ENCODE peak calls at places on chromosomes 6 and 20, in ten cellular contexts. Y, G, E, O, B, K, L, M, T and R are unnamed samples.

GRCh38 chr20:43750774-43751166 is 24.0 kb upstream of the GTSF1L start:
- DNase-seq in L (no peak), G (no peak), K (no peak), Y (no peak), O (no peak), E (no peak), M (no peak), B (peak), T (no peak), R (no peak)

GRCh38 chr6:683742-684440 is 9.0 kb downstream of the EXOC2 start:
- DNase-seq in T (peak), G (peak), E (no peak), B (peak), K (no peak), O (no peak), L (peak), Y (no peak), M (no peak), R (no peak)

GRCh38 chr6:149963462-149964242 is at the start of gene ULBP1:
- DNase-seq in E (peak), T (peak), O (peak), Y (peak), M (peak), K (peak), G (peak), L (peak), B (peak), R (peak)

GRCh38 chr20:62427172-62428007 is at the start of gene RBBP8NL:
- DNase-seq in G (no peak), Y (peak), B (no peak), E (no peak), K (no peak), T (no peak), O (no peak), M (no peak), L (no peak), R (no peak)

GRCh38 chr6:130233332-130233731 is 10.6 kb upstream of the SAMD3 start:
- DNase-seq in M (no peak), K (no peak), B (peak), Y (no peak), O (no peak), L (no peak), E (no peak), T (no peak), G (no peak), R (no peak)

GRCh38 chr20:62137478-62138203 is 5.6 kb downstream of the PSMA7 start:
- DNase-seq in L (no peak), K (no peak), M (no peak), Y (no peak), O (peak), T (no peak), G (no peak), B (no peak), E (no peak), R (no peak)

GRCh38 chr20:3654326-3655031 is 8.7 kb downstream of the GFRA4 start:
- DNase-seq in K (no peak), E (no peak), Y (no peak), L (no peak), M (no peak), T (no peak), O (no peak), B (no peak), G (no peak), R (no peak)

GRCh38 chr6:18412644-18413043 is 25.5 kb downstream of the RNF144B start:
- DNase-seq in E (no peak), T (no peak), O (no peak), L (no peak), Y (no peak), M (no peak), K (no peak), B (peak), G (no peak), R (no peak)

GRCh38 chr6:37690964-37691735 is 6.5 kb downstream of the MDGA1 start:
- DNase-seq in E (no peak), M (no peak), O (no peak), B (no peak), G (no peak), Y (no peak), K (no peak), T (no peak), L (no peak), R (no peak)

GRCh38 chr6:99338188-99338587 is 11.3 kb downstream of the FAXC start:
- DNase-seq in M (no peak), L (no peak), O (no peak), T (no peak), G (no peak), Y (no peak), B (no peak), K (no peak), E (no peak), R (no peak)

GRCh38 chr20:4896971-4897497 is 104.3 kb downstream of the SLC23A2 start:
- DNase-seq in B (no peak), O (no peak), T (no peak), L (no peak), Y (no peak), E (no peak), K (peak), M (no peak), G (no peak), R (no peak)

GRCh38 chr20:25226433-25227316 is 21.2 kb upstream of the PYGB start:
- DNase-seq in K (no peak), M (peak), Y (peak), G (no peak), O (no peak), E (no peak), L (no peak), T (no peak), B (no peak), R (no peak)